ENCODE peak calls at places on chromosomes 11 and 22, in five cellular contexts. One of them, this sample, is unnamed.

GRCh38 chr11:6397636-6398035 is 7.4 kb downstream of the SMPD1 start:
- DNase-seq in stomach: no peak
- DNase-seq in transverse colon: no peak
- DNase-seq in spleen: no peak
- DNase-seq in K562: no peak
- DNase-seq in this sample: peak

GRCh38 chr11:134207538-134208239 is 16.1 kb downstream of the NCAPD3 start:
- DNase-seq in K562: peak
- DNase-seq in stomach: peak
- DNase-seq in transverse colon: peak
- DNase-seq in spleen: peak
- DNase-seq in this sample: peak

GRCh38 chr11:70112017-70112434 is 33.9 kb downstream of the ANO1 start:
- DNase-seq in spleen: no peak
- DNase-seq in stomach: no peak
- DNase-seq in transverse colon: no peak
- DNase-seq in K562: no peak
- DNase-seq in this sample: no peak

GRCh38 chr22:23389271-23390071 is 190.6 kb downstream of the IGLL1 start:
- DNase-seq in K562: no peak
- DNase-seq in stomach: no peak
- DNase-seq in spleen: no peak
- DNase-seq in transverse colon: no peak
- DNase-seq in this sample: no peak

GRCh38 chr22:50208430-50208938 is 7.7 kb downstream of the SELENOO start:
- DNase-seq in spleen: no peak
- DNase-seq in K562: no peak
- DNase-seq in transverse colon: no peak
- DNase-seq in stomach: no peak
- DNase-seq in this sample: peak

GRCh38 chr22:49272546-49273125 is 555.0 kb downstream of the BRD1 start:
- DNase-seq in spleen: peak
- DNase-seq in stomach: no peak
- DNase-seq in K562: no peak
- DNase-seq in transverse colon: no peak
- DNase-seq in this sample: no peak

GRCh38 chr22:20143883-20144665 is 6.8 kb downstream of the CCDC188 start:
- DNase-seq in K562: no peak
- DNase-seq in spleen: no peak
- DNase-seq in stomach: no peak
- DNase-seq in transverse colon: no peak
- DNase-seq in this sample: peak

GRCh38 chr11:125289419-125290088 is 125.0 kb downstream of the PKNOX2 start:
- DNase-seq in stomach: no peak
- DNase-seq in transverse colon: no peak
- DNase-seq in K562: no peak
- DNase-seq in spleen: no peak
- DNase-seq in this sample: no peak

GRCh38 chr11:16986434-16987204 is 27.6 kb downstream of the PLEKHA7 start:
- DNase-seq in transverse colon: peak
- DNase-seq in K562: peak
- DNase-seq in stomach: peak
- DNase-seq in spleen: no peak
- DNase-seq in this sample: no peak

GRCh38 chr11:61507962-61508824 is at the start of gene LRRC10B:
- DNase-seq in stomach: no peak
- DNase-seq in spleen: no peak
- DNase-seq in transverse colon: peak
- DNase-seq in K562: peak
- DNase-seq in this sample: peak

GRCh38 chr11:66207816-66208215 is 60.6 kb upstream of the RAB1B start:
- DNase-seq in transverse colon: no peak
- DNase-seq in stomach: no peak
- DNase-seq in K562: no peak
- DNase-seq in spleen: no peak
- DNase-seq in this sample: no peak

GRCh38 chr22:27705391-27706080 is 96.0 kb downstream of the MN1 start:
- DNase-seq in stomach: no peak
- DNase-seq in transverse colon: no peak
- DNase-seq in K562: no peak
- DNase-seq in spleen: no peak
- DNase-seq in this sample: no peak

GRCh38 chr11:100434821-100435641 is 252.1 kb upstream of the ARHGAP42 start:
- DNase-seq in K562: no peak
- DNase-seq in spleen: no peak
- DNase-seq in transverse colon: no peak
- DNase-seq in stomach: no peak
- DNase-seq in this sample: peak

GRCh38 chr11:81219661-81220060 is 1514.0 kb downstream of the FAM181B start:
- DNase-seq in K562: no peak
- DNase-seq in transverse colon: no peak
- DNase-seq in stomach: no peak
- DNase-seq in spleen: no peak
- DNase-seq in this sample: no peak

GRCh38 chr11:78370406-78371172 is 47.0 kb downstream of the GAB2 start:
- DNase-seq in transverse colon: no peak
- DNase-seq in K562: no peak
- DNase-seq in stomach: no peak
- DNase-seq in spleen: no peak
- DNase-seq in this sample: no peak

GRCh38 chr11:35978891-35979290 is 35.0 kb downstream of the LDLRAD3 start:
- DNase-seq in transverse colon: no peak
- DNase-seq in stomach: no peak
- DNase-seq in spleen: no peak
- DNase-seq in K562: no peak
- DNase-seq in this sample: no peak

GRCh38 chr22:42743501-42743991 is 22.9 kb upstream of the A4GALT start:
- DNase-seq in transverse colon: peak
- DNase-seq in stomach: no peak
- DNase-seq in spleen: peak
- DNase-seq in K562: no peak
- DNase-seq in this sample: peak

GRCh38 chr11:68682531-68682931 is 1.8 kb upstream of the GAL start:
- DNase-seq in transverse colon: no peak
- DNase-seq in K562: no peak
- DNase-seq in spleen: no peak
- DNase-seq in stomach: no peak
- DNase-seq in this sample: no peak

GRCh38 chr11:106691807-106692365 is 326.4 kb downstream of the GUCY1A2 start:
- DNase-seq in stomach: no peak
- DNase-seq in K562: no peak
- DNase-seq in spleen: no peak
- DNase-seq in transverse colon: no peak
- DNase-seq in this sample: no peak

GRCh38 chr11:61853698-61854169 is 25.6 kb downstream of the FADS2 start:
- DNase-seq in K562: no peak
- DNase-seq in spleen: peak
- DNase-seq in stomach: no peak
- DNase-seq in transverse colon: no peak
- DNase-seq in this sample: peak

GRCh38 chr11:67415501-67416304 is at the start of gene CARNS1:
- DNase-seq in spleen: peak
- DNase-seq in stomach: no peak
- DNase-seq in K562: no peak
- DNase-seq in transverse colon: no peak
- DNase-seq in this sample: no peak

GRCh38 chr11:120013325-120014250 is 124.3 kb downstream of the TRIM29 start:
- DNase-seq in spleen: no peak
- DNase-seq in stomach: peak
- DNase-seq in K562: peak
- DNase-seq in transverse colon: peak
- DNase-seq in this sample: peak

GRCh38 chr22:22573047-22573889 is 14.2 kb upstream of the PRAME start:
- DNase-seq in transverse colon: no peak
- DNase-seq in K562: no peak
- DNase-seq in stomach: no peak
- DNase-seq in spleen: no peak
- DNase-seq in this sample: no peak

DNA sequence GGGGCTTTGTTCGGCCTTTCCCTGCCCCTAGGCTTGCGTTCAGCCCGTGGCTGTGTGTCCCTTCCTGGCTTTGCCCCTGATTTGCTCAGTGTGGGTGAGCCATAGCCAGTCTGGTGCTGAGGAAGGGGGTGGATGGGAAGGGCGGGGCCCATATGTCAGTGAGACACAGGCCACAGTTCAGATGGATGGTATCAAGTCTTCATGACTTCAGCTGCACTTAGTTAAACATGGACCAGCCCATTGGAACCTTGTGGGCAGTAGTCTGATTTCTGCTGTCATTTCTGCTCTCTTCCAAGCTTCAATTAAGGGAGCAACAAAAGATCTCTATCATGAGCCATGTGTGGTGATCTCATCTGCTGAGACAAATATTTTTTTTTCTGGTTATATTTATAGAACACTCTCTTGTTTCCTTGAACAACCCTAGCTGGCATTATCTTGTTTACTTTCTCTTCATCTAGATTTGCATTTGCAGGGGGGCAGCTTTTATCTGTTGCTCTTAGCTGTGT is 21.6 kb upstream of the PEX26 start:
- DNase-seq in stomach: no peak
- DNase-seq in transverse colon: peak
- DNase-seq in K562: peak
- DNase-seq in spleen: peak
- DNase-seq in this sample: no peak
- TF ChIP-seq POLR2AphosphoS5 in stomach: no peak
- TF ChIP-seq POLR2AphosphoS5 in transverse colon: no peak
- TF ChIP-seq POLR2AphosphoS5 in K562: no peak
- TF ChIP-seq POLR2AphosphoS5 in spleen: no peak
- TF ChIP-seq POLR2AphosphoS5 in this sample: peak

GRCh38 chr11:73196576-73196975 is 21.5 kb upstream of the P2RY2 start:
- DNase-seq in K562: no peak
- DNase-seq in transverse colon: peak
- DNase-seq in spleen: no peak
- DNase-seq in stomach: no peak
- DNase-seq in this sample: no peak

GRCh38 chr11:73194593-73194992 is 23.5 kb upstream of the P2RY2 start:
- DNase-seq in stomach: no peak
- DNase-seq in K562: no peak
- DNase-seq in spleen: no peak
- DNase-seq in transverse colon: peak
- DNase-seq in this sample: peak

GRCh38 chr11:73197348-73197747 is 20.7 kb upstream of the P2RY2 start:
- DNase-seq in transverse colon: peak
- DNase-seq in stomach: no peak
- DNase-seq in K562: no peak
- DNase-seq in spleen: no peak
- DNase-seq in this sample: no peak

GRCh38 chr11:73194034-73194507 is 24.0 kb upstream of the P2RY2 start:
- DNase-seq in K562: no peak
- DNase-seq in spleen: no peak
- DNase-seq in transverse colon: peak
- DNase-seq in stomach: no peak
- DNase-seq in this sample: no peak

DNA sequence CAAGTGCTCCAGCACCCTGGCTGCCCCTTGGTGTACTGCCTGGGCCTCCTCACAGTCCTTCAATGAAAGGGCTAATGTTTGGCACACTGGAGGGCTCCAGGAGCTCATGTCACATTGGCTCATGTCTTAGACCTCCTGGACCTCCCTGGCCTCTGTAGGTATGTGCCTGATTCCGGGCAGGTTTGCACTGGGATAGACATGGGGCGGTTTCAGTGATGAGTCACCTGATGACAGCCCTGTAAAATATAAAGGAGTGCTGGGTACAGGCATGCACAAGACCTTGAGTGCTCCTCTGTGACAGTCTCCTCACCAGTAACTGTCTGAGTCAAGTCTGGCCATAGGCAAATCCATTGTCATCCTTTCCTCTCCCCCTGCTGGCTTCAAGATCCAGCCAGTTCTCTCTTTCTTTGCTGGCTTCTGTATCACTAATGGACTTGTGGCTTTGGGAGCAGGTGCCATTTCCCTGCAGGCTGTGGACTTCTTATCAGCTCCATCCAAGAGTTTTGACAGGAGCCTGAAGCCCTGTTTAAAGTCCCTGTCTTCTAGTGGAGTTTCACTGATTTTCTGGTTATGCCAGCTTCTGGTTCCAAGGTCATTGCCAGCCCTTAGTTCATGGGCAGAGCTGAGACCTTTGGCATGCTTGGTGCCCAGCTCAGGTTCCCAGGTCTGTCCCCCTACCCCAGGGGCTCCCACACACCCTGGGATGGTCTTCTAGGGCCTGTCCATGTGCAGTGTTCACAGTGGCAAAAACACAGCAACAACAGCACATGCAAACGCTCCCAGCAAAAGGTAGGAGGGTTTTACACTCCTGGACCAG is 22.7 kb upstream of the P2RY2 start:
- DNase-seq in spleen: no peak
- DNase-seq in stomach: peak
- DNase-seq in K562: no peak
- DNase-seq in transverse colon: peak
- DNase-seq in this sample: no peak
- TF ChIP-seq POLR2AphosphoS5 in spleen: no peak
- TF ChIP-seq POLR2AphosphoS5 in stomach: no peak
- TF ChIP-seq POLR2AphosphoS5 in K562: no peak
- TF ChIP-seq POLR2AphosphoS5 in transverse colon: no peak
- TF ChIP-seq POLR2AphosphoS5 in this sample: no peak

GRCh38 chr11:72829178-72829577 is 15.0 kb downstream of the ATG16L2 start:
- DNase-seq in stomach: no peak
- DNase-seq in K562: no peak
- DNase-seq in spleen: no peak
- DNase-seq in transverse colon: no peak
- DNase-seq in this sample: peak
- TF ChIP-seq POLR2AphosphoS5 in stomach: no peak
- TF ChIP-seq POLR2AphosphoS5 in K562: no peak
- TF ChIP-seq POLR2AphosphoS5 in spleen: peak
- TF ChIP-seq POLR2AphosphoS5 in transverse colon: no peak
- TF ChIP-seq POLR2AphosphoS5 in this sample: no peak

GRCh38 chr22:39917091-39917703 is 16.3 kb downstream of the GRAP2 start:
- DNase-seq in stomach: no peak
- DNase-seq in K562: no peak
- DNase-seq in spleen: no peak
- DNase-seq in transverse colon: no peak
- DNase-seq in this sample: no peak

GRCh38 chr22:39917776-39918493 is 17.1 kb downstream of the GRAP2 start:
- DNase-seq in spleen: no peak
- DNase-seq in transverse colon: no peak
- DNase-seq in K562: no peak
- DNase-seq in stomach: no peak
- DNase-seq in this sample: no peak

GRCh38 chr22:39915295-39915726 is 14.4 kb downstream of the GRAP2 start:
- DNase-seq in K562: no peak
- DNase-seq in stomach: no peak
- DNase-seq in transverse colon: no peak
- DNase-seq in spleen: no peak
- DNase-seq in this sample: no peak

GRCh38 chr22:39914584-39914983 is 13.7 kb downstream of the GRAP2 start:
- DNase-seq in transverse colon: no peak
- DNase-seq in spleen: no peak
- DNase-seq in K562: no peak
- DNase-seq in stomach: no peak
- DNase-seq in this sample: no peak

DNA sequence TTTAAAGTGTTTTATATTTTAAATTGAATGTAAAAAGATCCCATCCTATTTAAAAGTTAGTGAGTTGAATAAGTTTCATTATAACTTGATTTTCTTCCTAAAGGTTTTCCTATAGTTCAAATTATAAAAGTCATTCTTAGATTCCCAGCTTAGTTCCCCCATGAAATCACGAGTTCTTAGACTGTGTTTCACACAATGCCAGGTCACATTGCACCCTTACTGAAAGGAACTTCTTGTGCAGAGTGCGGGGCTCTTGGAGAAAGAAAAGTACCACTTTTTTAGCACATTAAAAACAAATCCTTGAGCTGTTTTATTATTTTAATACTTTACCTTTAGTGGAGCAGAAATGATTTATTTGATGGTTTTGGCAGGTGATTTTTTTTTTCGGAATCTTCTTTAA is 15.6 kb downstream of the GRAP2 start:
- DNase-seq in transverse colon: no peak
- DNase-seq in stomach: no peak
- DNase-seq in spleen: no peak
- DNase-seq in K562: no peak
- DNase-seq in this sample: no peak
- TF ChIP-seq POLR2AphosphoS5 in transverse colon: no peak
- TF ChIP-seq POLR2AphosphoS5 in stomach: no peak
- TF ChIP-seq POLR2AphosphoS5 in spleen: no peak
- TF ChIP-seq POLR2AphosphoS5 in K562: no peak
- TF ChIP-seq POLR2AphosphoS5 in this sample: no peak

This sample was measured in upper lobe of left lung.